ENCODE peak calls at places on chromosomes 5 and 9, in ten cellular contexts. Y is astrocyte, R is heart right ventricle, K is neuronal stem cell, M is Peyer's patch, Q is tibial artery, I is cardiac muscle cell, E is right lobe of liver, G is right cardiac atrium, C is kidney. T is an unnamed sample. For H3K4me1, the result is how much of the 10 kb centered on the place peaks cover.

GRCh38 chr5:143775258-143775657 is 36.7 kb upstream of the HMHB1 start:
- DNase-seq in Y (peak), R (no peak), K (no peak), M (no peak), Q (no peak), I (no peak), E (no peak), G (no peak), C (no peak), T (no peak)

GRCh38 chr9:87387351-87388055 is 110.2 kb upstream of the DAPK1 start:
- DNase-seq in Y (peak), R (no peak), K (no peak), M (no peak), Q (no peak), I (no peak), E (no peak), G (no peak), C (no peak), T (no peak)

GRCh38 chr9:85444243-85444642 is 297.5 kb downstream of the AGTPBP1 start:
- DNase-seq in Y (no peak), R (no peak), K (no peak), M (no peak), Q (no peak), I (no peak), E (no peak), G (no peak), C (no peak), T (no peak)

GRCh38 chr9:86682240-86682639 is 265.1 kb downstream of the GAS1 start:
- DNase-seq in Y (no peak), R (no peak), K (no peak), M (no peak), Q (no peak), I (no peak), E (no peak), G (no peak), C (no peak), T (no peak)

GRCh38 chr9:113343732-113344231 is 3.7 kb upstream of the WDR31 start:
- DNase-seq in Y (peak), R (peak), K (no peak), M (peak), Q (peak), I (peak), E (peak), G (peak), C (peak), T (no peak)

GRCh38 chr9:117414220-117414905 is 494 bp downstream of the ASTN2 start:
- DNase-seq in Y (no peak), R (no peak), K (no peak), M (no peak), Q (no peak), I (peak), E (peak), G (peak), C (peak), T (no peak)

GRCh38 chr9:3920586-3921582 is 379.0 kb downstream of the GLIS3 start:
- DNase-seq in Y (no peak), R (no peak), K (no peak), M (no peak), Q (no peak), I (no peak), E (no peak), G (no peak), C (no peak), T (no peak)

GRCh38 chr9:114499528-114499927 is 5.7 kb downstream of the WHRN start:
- DNase-seq in Y (no peak), R (no peak), K (peak), M (no peak), Q (no peak), I (no peak), E (no peak), G (no peak), C (no peak), T (no peak)

GRCh38 chr9:38285236-38285635 is 107.3 kb upstream of the ALDH1B1 start:
- DNase-seq in Y (no peak), R (no peak), K (no peak), M (no peak), Q (no peak), I (no peak), E (no peak), G (no peak), C (no peak), T (no peak)

GRCh38 chr9:36835271-36835996 is 198.6 kb downstream of the PAX5 start:
- DNase-seq in Y (no peak), R (no peak), K (no peak), M (peak), Q (no peak), I (no peak), E (no peak), G (no peak), C (peak), T (no peak)

GRCh38 chr5:111367081-111367480 is 142.9 kb downstream of the CAMK4 start:
- DNase-seq in Y (peak), R (no peak), K (no peak), M (no peak), Q (no peak), I (no peak), E (no peak), G (no peak), C (no peak), T (no peak)

GRCh38 chr5:155091063-155091648 is 77.6 kb downstream of the KIF4B start:
- DNase-seq in Y (peak), R (peak), K (no peak), M (no peak), Q (no peak), I (no peak), E (no peak), G (no peak), C (no peak), T (no peak)

GRCh38 chr5:32202394-32202793 is 28.3 kb upstream of the GOLPH3 start:
- DNase-seq in Y (peak), R (no peak), K (no peak), M (no peak), Q (no peak), I (no peak), E (no peak), G (no peak), C (no peak), T (no peak)

GRCh38 chr9:107158321-107158720 is 124.8 kb upstream of the RAD23B start:
- DNase-seq in Y (no peak), R (no peak), K (peak), M (no peak), Q (no peak), I (peak), E (no peak), G (no peak), C (no peak), T (no peak)

GRCh38 chr5:166188482-166188881 is 2103.0 kb upstream of the WWC1 start:
- DNase-seq in Y (no peak), R (no peak), K (no peak), M (no peak), Q (no peak), I (no peak), E (no peak), G (no peak), C (no peak), T (no peak)

GRCh38 chr9:89676281-89676680 is 71.5 kb downstream of the GADD45G start:
- DNase-seq in Y (no peak), R (peak), K (no peak), M (no peak), Q (no peak), I (no peak), E (peak), G (peak), C (no peak), T (no peak)

GRCh38 chr5:172713113-172713808 is 57.7 kb downstream of the DUSP1 start:
- DNase-seq in Y (no peak), R (peak), K (peak), M (peak), Q (no peak), I (peak), E (peak), G (peak), C (peak), T (peak)

GRCh38 chr5:124330595-124330994 is 415.8 kb downstream of the ZNF608 start:
- DNase-seq in Y (peak), R (no peak), K (no peak), M (no peak), Q (no peak), I (no peak), E (no peak), G (no peak), C (no peak), T (no peak)

GRCh38 chr9:9942764-9943424 is 669.9 kb downstream of the PTPRD start:
- DNase-seq in Y (peak), R (peak), K (peak), M (peak), Q (peak), I (peak), E (peak), G (peak), C (peak), T (no peak)

GRCh38 chr9:87873607-87874319 is 8.9 kb upstream of the SPATA31E1 start:
- DNase-seq in Y (no peak), R (no peak), K (no peak), M (no peak), Q (no peak), I (no peak), E (no peak), G (no peak), C (no peak), T (no peak)

GRCh38 chr5:935510-936084 is 42.9 kb downstream of the TRIP13 start:
- DNase-seq in Y (no peak), R (no peak), K (no peak), M (no peak), Q (peak), I (no peak), E (peak), G (no peak), C (no peak), T (no peak)

GRCh38 chr9:136975624-136976023 is 1.7 kb upstream of the PTGDS start:
- DNase-seq in Y (no peak), R (peak), K (no peak), M (peak), Q (no peak), I (no peak), E (no peak), G (peak), C (no peak), T (no peak)

GRCh38 chr9:112049834-112050516 is 125.1 kb downstream of the SUSD1 start:
- DNase-seq in Y (peak), R (no peak), K (no peak), M (no peak), Q (no peak), I (no peak), E (no peak), G (no peak), C (no peak), T (no peak)

GRCh38 chr5:133421394-133421793 is 190.9 kb downstream of the FSTL4 start:
- DNase-seq in Y (peak), R (no peak), K (no peak), M (no peak), Q (no peak), I (peak), E (no peak), G (no peak), C (no peak), T (no peak)

GRCh38 chr5:41266377-41266776 is 53.0 kb upstream of the C6 start:
- DNase-seq in Y (no peak), R (no peak), K (no peak), M (no peak), Q (no peak), I (no peak), E (no peak), G (no peak), C (no peak), T (no peak)

GRCh38 chr9:35615981-35616680 is 2.1 kb downstream of the CD72 start:
- DNase-seq in Y (no peak), R (no peak), K (no peak), M (no peak), Q (no peak), I (no peak), E (no peak), G (no peak), C (no peak), T (no peak)
- H3K4me3 ChIP-seq in Y (no peak), R (no peak), K (no peak), M (no peak), Q (no peak), I (no peak), E (no peak), G (no peak), C (no peak), T (peak)

DNA sequence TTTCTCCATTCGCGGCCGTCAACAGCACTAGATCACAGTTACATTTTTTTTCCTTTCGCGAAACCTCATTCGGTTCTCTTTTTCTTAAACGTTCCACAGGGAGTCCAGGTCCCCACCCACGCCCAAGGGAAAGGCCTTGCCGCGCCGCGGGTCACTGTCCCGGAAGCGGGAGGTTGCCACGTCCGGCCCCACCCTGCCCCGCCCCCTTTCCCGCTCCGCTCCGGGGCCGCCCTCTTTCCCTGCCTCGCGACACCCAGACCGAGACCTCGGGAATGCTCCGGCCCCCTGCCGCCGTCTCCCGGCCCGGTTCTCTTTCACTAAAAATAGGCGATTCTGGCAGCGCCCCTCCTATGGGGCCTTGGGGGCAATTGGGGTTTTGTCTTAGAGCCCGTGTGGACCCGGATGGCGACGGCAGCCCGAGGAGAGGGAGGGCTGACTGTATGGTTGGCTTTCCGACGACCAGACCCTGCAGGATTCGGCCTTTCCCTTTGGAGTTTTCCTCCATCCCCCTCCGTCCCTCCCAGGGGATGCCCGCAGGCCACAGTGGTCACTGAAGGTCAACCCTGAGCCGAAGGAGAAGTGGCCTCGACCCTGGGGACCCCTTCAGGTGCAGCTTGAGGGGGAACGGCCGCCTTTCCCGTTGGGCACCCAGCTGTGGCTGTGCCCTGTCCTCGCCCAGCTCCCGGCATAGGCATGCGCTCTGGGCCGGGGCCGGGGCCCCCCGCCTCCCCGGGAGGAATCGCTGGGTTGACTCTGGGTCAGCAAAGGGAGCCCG is 2.8 kb upstream of the RACK1 start:
- DNase-seq in Y (peak), R (peak), K (peak), M (peak), Q (peak), I (peak), E (peak), G (peak), C (peak), T (peak)
- H3K4me1 ChIP-seq in Y (under half), R (half or more), K (under half), M (under half), Q (half or more), I (under half), E (under half), G (under half), C (under half), T (under half)

GRCh38 chr9:130660326-130660682 is 4.1 kb upstream of the PRDM12 start:
- DNase-seq in Y (no peak), R (no peak), K (no peak), M (no peak), Q (no peak), I (no peak), E (no peak), G (no peak), C (no peak), T (no peak)
- H3K4me3 ChIP-seq in Y (no peak), R (peak), K (no peak), M (peak), Q (peak), I (no peak), E (peak), G (peak), C (no peak), T (no peak)

DNA sequence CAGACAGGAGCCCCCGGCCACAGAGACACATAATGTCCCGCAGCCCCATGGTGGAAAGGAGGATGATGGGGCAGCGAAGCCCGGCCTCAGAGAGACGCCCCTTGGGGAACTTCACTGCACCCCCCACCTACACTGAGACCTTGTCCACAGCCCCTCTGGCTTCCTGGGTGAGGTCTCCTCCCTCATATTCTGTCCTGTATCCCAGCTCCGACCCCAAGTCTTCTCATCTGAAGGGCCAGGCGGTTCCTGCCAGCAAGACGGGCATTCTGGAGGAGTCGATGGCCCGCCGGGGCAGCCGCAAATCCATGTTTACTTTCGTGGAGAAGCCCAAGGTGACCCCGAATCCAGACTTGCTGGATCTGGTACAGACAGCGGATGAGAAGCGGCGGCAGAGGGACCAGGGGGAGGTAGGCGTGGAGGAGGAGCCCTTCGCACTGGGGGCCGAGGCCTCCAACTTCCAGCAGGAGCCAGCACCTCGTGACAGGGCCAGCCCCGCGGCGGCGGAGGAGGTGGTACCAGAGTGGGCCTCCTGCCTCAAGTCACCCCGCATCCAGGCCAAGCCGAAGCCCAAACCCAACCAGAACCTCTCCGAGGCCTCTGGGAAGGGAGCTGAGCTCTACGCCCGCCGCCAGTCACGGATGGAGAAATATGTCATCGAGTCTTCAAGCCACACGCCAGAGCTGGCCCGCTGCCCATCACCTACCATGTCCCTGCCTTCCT is 8.8 kb downstream of the SYNPO start:
- DNase-seq in Y (no peak), R (peak), K (no peak), M (no peak), Q (no peak), I (no peak), E (peak), G (peak), C (peak), T (no peak)
- H3K4me1 ChIP-seq in Y (under half), R (half or more), K (under half), M (under half), Q (half or more), I (under half), E (under half), G (under half), C (under half), T (under half)

DNA sequence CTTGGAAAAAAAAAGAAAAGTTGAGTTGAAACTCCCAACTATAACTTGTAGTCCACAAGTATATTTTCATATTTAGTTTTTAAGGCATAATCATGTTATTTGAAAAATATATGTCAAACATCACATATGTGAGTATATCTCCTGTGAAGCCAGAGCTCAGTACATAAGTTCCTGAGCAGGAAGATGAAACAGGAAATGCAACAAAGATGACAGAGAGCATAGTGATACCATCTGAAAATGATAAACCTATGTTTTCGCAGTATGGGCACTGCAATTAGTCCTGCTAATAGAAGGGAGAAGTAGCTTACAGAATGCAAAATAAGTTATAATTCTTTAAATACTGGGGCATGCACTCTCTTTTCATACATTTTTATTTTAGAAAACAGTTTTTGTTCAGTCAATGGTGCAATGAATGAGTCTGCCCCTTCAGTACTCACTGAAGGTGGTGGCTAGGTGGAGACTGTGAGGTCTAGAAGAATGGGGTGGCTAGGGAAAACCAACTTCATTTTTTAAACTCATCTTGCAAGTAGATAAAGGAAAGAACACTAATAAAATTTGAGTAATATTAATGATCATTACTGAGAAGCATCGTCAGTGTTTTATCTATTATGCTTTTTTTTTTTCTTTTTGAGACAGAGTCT is 54.1 kb upstream of the FYB1 start:
- DNase-seq in Y (no peak), R (no peak), K (no peak), M (no peak), Q (no peak), I (no peak), E (no peak), G (no peak), C (no peak), T (peak)
- H3K4me3 ChIP-seq in Y (no peak), R (no peak), K (no peak), M (no peak), Q (no peak), I (no peak), E (no peak), G (no peak), C (no peak), T (peak)

DNA sequence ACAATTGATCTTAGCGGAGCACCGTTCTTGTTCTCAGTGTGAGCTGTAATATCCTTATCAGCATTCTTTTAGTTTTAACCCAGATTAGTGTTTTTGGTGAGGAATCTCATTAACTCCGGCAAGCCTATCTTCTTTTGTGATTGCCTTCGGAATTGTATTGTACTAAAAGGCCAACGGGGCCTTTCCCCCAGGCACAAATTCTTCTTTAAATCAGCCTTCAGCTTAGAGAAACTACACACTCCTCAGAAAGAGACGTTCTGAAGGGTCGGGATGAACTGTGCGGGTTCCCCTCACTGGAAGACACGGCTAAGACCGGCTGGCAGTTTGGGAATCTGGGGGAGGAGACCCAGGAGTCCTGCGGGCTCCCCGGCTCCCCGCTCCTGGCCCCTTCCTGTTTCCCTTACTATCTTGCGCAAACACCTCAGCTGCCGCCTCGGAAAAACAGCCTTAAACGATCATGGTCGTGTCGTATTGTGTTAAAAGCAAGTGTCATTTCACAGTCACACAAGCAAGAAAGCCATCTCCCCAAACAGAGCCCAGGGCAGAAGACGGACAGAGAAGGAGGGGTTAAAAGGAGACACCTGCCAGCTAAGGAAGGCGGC is 353.1 kb upstream of the IRX2 start:
- DNase-seq in Y (no peak), R (no peak), K (peak), M (no peak), Q (no peak), I (no peak), E (no peak), G (no peak), C (no peak), T (no peak)
- H3K4me1 ChIP-seq in Y (under half), R (under half), K (under half), M (under half), Q (under half), I (half or more), E (under half), G (under half), C (under half), T (under half)

T was measured in naive thymus-derived CD4-positive, alpha-beta T cell.